ENCODE peak calls at places on chromosomes 1 and 21, in seven cellular contexts. One of them, this sample, is unnamed.

GRCh38 chr1:53401815-53402745 is 57.1 kb upstream of the DMRTB1 start:
- DNase-seq in HCT116: no peak
- DNase-seq in activated CD8-positive, alpha-beta T cell treated with anti-CD3 and anti-CD28 coated beads, Interleukin-2, amount 10 ng/mL, durations not matched to agents 7 days and 5 days: no peak
- DNase-seq in T1000: no peak
- DNase-seq in KG1: no peak
- DNase-seq in NCI-H1694 treated with DMSO at 0.1 percent for 48 hours: no peak
- DNase-seq in CMK: no peak
- DNase-seq in this sample: no peak

GRCh38 chr1:69312055-69312732 is 255.5 kb upstream of the LRRC7 start:
- DNase-seq in HCT116: no peak
- DNase-seq in T1000: no peak
- DNase-seq in CMK: no peak
- DNase-seq in activated CD8-positive, alpha-beta T cell treated with anti-CD3 and anti-CD28 coated beads, Interleukin-2, amount 10 ng/mL, durations not matched to agents 7 days and 5 days: no peak
- DNase-seq in KG1: no peak
- DNase-seq in NCI-H1694 treated with DMSO at 0.1 percent for 48 hours: no peak
- DNase-seq in this sample: no peak

GRCh38 chr1:87437663-87438295 is 109.1 kb downstream of the LMO4 start:
- DNase-seq in CMK: no peak
- DNase-seq in NCI-H1694 treated with DMSO at 0.1 percent for 48 hours: no peak
- DNase-seq in KG1: no peak
- DNase-seq in T1000: no peak
- DNase-seq in HCT116: no peak
- DNase-seq in activated CD8-positive, alpha-beta T cell treated with anti-CD3 and anti-CD28 coated beads, Interleukin-2, amount 10 ng/mL, durations not matched to agents 7 days and 5 days: no peak
- DNase-seq in this sample: no peak

GRCh38 chr1:160904783-160905616 is 20.0 kb upstream of the ITLN1 start:
- DNase-seq in KG1: no peak
- DNase-seq in NCI-H1694 treated with DMSO at 0.1 percent for 48 hours: no peak
- DNase-seq in HCT116: no peak
- DNase-seq in T1000: no peak
- DNase-seq in CMK: peak; percentile 48
- DNase-seq in activated CD8-positive, alpha-beta T cell treated with anti-CD3 and anti-CD28 coated beads, Interleukin-2, amount 10 ng/mL, durations not matched to agents 7 days and 5 days: no peak
- DNase-seq in this sample: no peak

GRCh38 chr1:84861988-84862644 is 30.9 kb downstream of the LPAR3 start:
- DNase-seq in HCT116: no peak
- DNase-seq in T1000: no peak
- DNase-seq in NCI-H1694 treated with DMSO at 0.1 percent for 48 hours: no peak
- DNase-seq in KG1: no peak
- DNase-seq in activated CD8-positive, alpha-beta T cell treated with anti-CD3 and anti-CD28 coated beads, Interleukin-2, amount 10 ng/mL, durations not matched to agents 7 days and 5 days: no peak
- DNase-seq in CMK: no peak
- DNase-seq in this sample: no peak

GRCh38 chr1:77350012-77350411 is 68.2 kb downstream of the AK5 start:
- DNase-seq in activated CD8-positive, alpha-beta T cell treated with anti-CD3 and anti-CD28 coated beads, Interleukin-2, amount 10 ng/mL, durations not matched to agents 7 days and 5 days: no peak
- DNase-seq in KG1: no peak
- DNase-seq in T1000: no peak
- DNase-seq in CMK: no peak
- DNase-seq in NCI-H1694 treated with DMSO at 0.1 percent for 48 hours: peak; percentile 61
- DNase-seq in HCT116: no peak
- DNase-seq in this sample: peak; percentile 57

GRCh38 chr1:84386716-84387479 is 11.4 kb upstream of the DNASE2B start:
- DNase-seq in T1000: no peak
- DNase-seq in HCT116: no peak
- DNase-seq in activated CD8-positive, alpha-beta T cell treated with anti-CD3 and anti-CD28 coated beads, Interleukin-2, amount 10 ng/mL, durations not matched to agents 7 days and 5 days: no peak
- DNase-seq in CMK: no peak
- DNase-seq in KG1: no peak
- DNase-seq in NCI-H1694 treated with DMSO at 0.1 percent for 48 hours: no peak
- DNase-seq in this sample: no peak

GRCh38 chr1:172559811-172560210 is 26.9 kb downstream of the SUCO start:
- DNase-seq in KG1: no peak
- DNase-seq in NCI-H1694 treated with DMSO at 0.1 percent for 48 hours: no peak
- DNase-seq in activated CD8-positive, alpha-beta T cell treated with anti-CD3 and anti-CD28 coated beads, Interleukin-2, amount 10 ng/mL, durations not matched to agents 7 days and 5 days: no peak
- DNase-seq in HCT116: no peak
- DNase-seq in CMK: no peak
- DNase-seq in T1000: no peak
- DNase-seq in this sample: no peak

GRCh38 chr1:17475729-17476128 is 36.3 kb upstream of the RCC2 start:
- DNase-seq in KG1: no peak
- DNase-seq in HCT116: no peak
- DNase-seq in NCI-H1694 treated with DMSO at 0.1 percent for 48 hours: no peak
- DNase-seq in T1000: peak; percentile 30
- DNase-seq in activated CD8-positive, alpha-beta T cell treated with anti-CD3 and anti-CD28 coated beads, Interleukin-2, amount 10 ng/mL, durations not matched to agents 7 days and 5 days: no peak
- DNase-seq in CMK: no peak
- DNase-seq in this sample: no peak

GRCh38 chr1:161838362-161838761 is 72.2 kb downstream of the ATF6 start:
- DNase-seq in CMK: no peak
- DNase-seq in KG1: no peak
- DNase-seq in NCI-H1694 treated with DMSO at 0.1 percent for 48 hours: no peak
- DNase-seq in activated CD8-positive, alpha-beta T cell treated with anti-CD3 and anti-CD28 coated beads, Interleukin-2, amount 10 ng/mL, durations not matched to agents 7 days and 5 days: no peak
- DNase-seq in T1000: no peak
- DNase-seq in HCT116: no peak
- DNase-seq in this sample: no peak

GRCh38 chr1:41739061-41739955 is 179.4 kb downstream of the HIVEP3 start:
- DNase-seq in NCI-H1694 treated with DMSO at 0.1 percent for 48 hours: no peak
- DNase-seq in KG1: peak; percentile 87
- DNase-seq in HCT116: no peak
- DNase-seq in activated CD8-positive, alpha-beta T cell treated with anti-CD3 and anti-CD28 coated beads, Interleukin-2, amount 10 ng/mL, durations not matched to agents 7 days and 5 days: peak; percentile 73
- DNase-seq in T1000: no peak
- DNase-seq in CMK: peak; percentile 78
- DNase-seq in this sample: peak; percentile 41

GRCh38 chr1:109567823-109568222 is 19.4 kb downstream of the GNAI3 start:
- DNase-seq in NCI-H1694 treated with DMSO at 0.1 percent for 48 hours: peak; percentile 44
- DNase-seq in T1000: no peak
- DNase-seq in CMK: no peak
- DNase-seq in HCT116: no peak
- DNase-seq in activated CD8-positive, alpha-beta T cell treated with anti-CD3 and anti-CD28 coated beads, Interleukin-2, amount 10 ng/mL, durations not matched to agents 7 days and 5 days: no peak
- DNase-seq in KG1: no peak
- DNase-seq in this sample: peak; percentile 34

GRCh38 chr1:1197551-1198422 is 8.6 kb downstream of the TNFRSF18 start:
- DNase-seq in NCI-H1694 treated with DMSO at 0.1 percent for 48 hours: no peak
- DNase-seq in HCT116: no peak
- DNase-seq in CMK: no peak
- DNase-seq in activated CD8-positive, alpha-beta T cell treated with anti-CD3 and anti-CD28 coated beads, Interleukin-2, amount 10 ng/mL, durations not matched to agents 7 days and 5 days: no peak
- DNase-seq in KG1: no peak
- DNase-seq in T1000: no peak
- DNase-seq in this sample: no peak

GRCh38 chr1:58931024-58931423 is 147.2 kb upstream of the JUN start:
- DNase-seq in T1000: no peak
- DNase-seq in activated CD8-positive, alpha-beta T cell treated with anti-CD3 and anti-CD28 coated beads, Interleukin-2, amount 10 ng/mL, durations not matched to agents 7 days and 5 days: no peak
- DNase-seq in KG1: no peak
- DNase-seq in CMK: no peak
- DNase-seq in HCT116: no peak
- DNase-seq in NCI-H1694 treated with DMSO at 0.1 percent for 48 hours: no peak
- DNase-seq in this sample: no peak

GRCh38 chr1:158527190-158527815 is 26.9 kb downstream of the OR6Y1 start:
- DNase-seq in NCI-H1694 treated with DMSO at 0.1 percent for 48 hours: no peak
- DNase-seq in CMK: no peak
- DNase-seq in KG1: no peak
- DNase-seq in T1000: no peak
- DNase-seq in activated CD8-positive, alpha-beta T cell treated with anti-CD3 and anti-CD28 coated beads, Interleukin-2, amount 10 ng/mL, durations not matched to agents 7 days and 5 days: no peak
- DNase-seq in HCT116: no peak
- DNase-seq in this sample: no peak

GRCh38 chr1:151000408-151000807 is 6.3 kb downstream of the MINDY1 start:
- DNase-seq in NCI-H1694 treated with DMSO at 0.1 percent for 48 hours: no peak
- DNase-seq in CMK: no peak
- DNase-seq in T1000: no peak
- DNase-seq in activated CD8-positive, alpha-beta T cell treated with anti-CD3 and anti-CD28 coated beads, Interleukin-2, amount 10 ng/mL, durations not matched to agents 7 days and 5 days: no peak
- DNase-seq in KG1: no peak
- DNase-seq in HCT116: no peak
- DNase-seq in this sample: no peak

GRCh38 chr1:171943973-171944561 is 102.8 kb downstream of the DNM3 start:
- DNase-seq in NCI-H1694 treated with DMSO at 0.1 percent for 48 hours: no peak
- DNase-seq in activated CD8-positive, alpha-beta T cell treated with anti-CD3 and anti-CD28 coated beads, Interleukin-2, amount 10 ng/mL, durations not matched to agents 7 days and 5 days: no peak
- DNase-seq in CMK: no peak
- DNase-seq in KG1: no peak
- DNase-seq in HCT116: no peak
- DNase-seq in T1000: no peak
- DNase-seq in this sample: no peak

GRCh38 chr1:98967122-98967521 is 37.5 kb downstream of the PLPPR5 start:
- DNase-seq in KG1: no peak
- DNase-seq in NCI-H1694 treated with DMSO at 0.1 percent for 48 hours: no peak
- DNase-seq in T1000: no peak
- DNase-seq in activated CD8-positive, alpha-beta T cell treated with anti-CD3 and anti-CD28 coated beads, Interleukin-2, amount 10 ng/mL, durations not matched to agents 7 days and 5 days: no peak
- DNase-seq in HCT116: no peak
- DNase-seq in CMK: no peak
- DNase-seq in this sample: no peak

GRCh38 chr1:29310616-29311180 is 74.4 kb downstream of the PTPRU start:
- DNase-seq in CMK: no peak
- DNase-seq in NCI-H1694 treated with DMSO at 0.1 percent for 48 hours: no peak
- DNase-seq in T1000: no peak
- DNase-seq in HCT116: no peak
- DNase-seq in KG1: no peak
- DNase-seq in activated CD8-positive, alpha-beta T cell treated with anti-CD3 and anti-CD28 coated beads, Interleukin-2, amount 10 ng/mL, durations not matched to agents 7 days and 5 days: no peak
- DNase-seq in this sample: peak; percentile 42

GRCh38 chr21:44526096-44526997 is 13.6 kb downstream of the KRTAP10-1 start:
- DNase-seq in KG1: no peak
- DNase-seq in HCT116: no peak
- DNase-seq in NCI-H1694 treated with DMSO at 0.1 percent for 48 hours: no peak
- DNase-seq in CMK: no peak
- DNase-seq in activated CD8-positive, alpha-beta T cell treated with anti-CD3 and anti-CD28 coated beads, Interleukin-2, amount 10 ng/mL, durations not matched to agents 7 days and 5 days: no peak
- DNase-seq in T1000: no peak
- DNase-seq in this sample: no peak

GRCh38 chr21:33069994-33070811 is at the start of gene OLIG1:
- DNase-seq in T1000: no peak
- DNase-seq in HCT116: no peak
- DNase-seq in KG1: no peak
- DNase-seq in CMK: peak; percentile 56
- DNase-seq in activated CD8-positive, alpha-beta T cell treated with anti-CD3 and anti-CD28 coated beads, Interleukin-2, amount 10 ng/mL, durations not matched to agents 7 days and 5 days: peak; percentile 31
- DNase-seq in NCI-H1694 treated with DMSO at 0.1 percent for 48 hours: peak; percentile 58
- DNase-seq in this sample: peak; percentile 66

GRCh38 chr1:15966081-15966955 is 9.6 kb downstream of the ZBTB17 start:
- DNase-seq in KG1: no peak
- DNase-seq in HCT116: no peak
- DNase-seq in CMK: no peak
- DNase-seq in T1000: no peak
- DNase-seq in activated CD8-positive, alpha-beta T cell treated with anti-CD3 and anti-CD28 coated beads, Interleukin-2, amount 10 ng/mL, durations not matched to agents 7 days and 5 days: peak; percentile 71
- DNase-seq in NCI-H1694 treated with DMSO at 0.1 percent for 48 hours: no peak
- DNase-seq in this sample: no peak

GRCh38 chr1:161260939-161261858 is 2.7 kb downstream of the PCP4L1 start:
- DNase-seq in KG1: no peak
- DNase-seq in CMK: no peak
- DNase-seq in HCT116: no peak
- DNase-seq in NCI-H1694 treated with DMSO at 0.1 percent for 48 hours: no peak
- DNase-seq in T1000: no peak
- DNase-seq in activated CD8-positive, alpha-beta T cell treated with anti-CD3 and anti-CD28 coated beads, Interleukin-2, amount 10 ng/mL, durations not matched to agents 7 days and 5 days: no peak
- DNase-seq in this sample: no peak

GRCh38 chr1:26677306-26678115 is 18.3 kb upstream of the ARID1A start:
- DNase-seq in CMK: peak; percentile 75
- DNase-seq in KG1: no peak
- DNase-seq in activated CD8-positive, alpha-beta T cell treated with anti-CD3 and anti-CD28 coated beads, Interleukin-2, amount 10 ng/mL, durations not matched to agents 7 days and 5 days: peak; percentile 66
- DNase-seq in T1000: no peak
- DNase-seq in HCT116: peak; percentile 94
- DNase-seq in NCI-H1694 treated with DMSO at 0.1 percent for 48 hours: no peak
- DNase-seq in this sample: peak; percentile 62

GRCh38 chr1:192983349-192983980 is 75.7 kb downstream of the UCHL5 start:
- DNase-seq in HCT116: no peak
- DNase-seq in NCI-H1694 treated with DMSO at 0.1 percent for 48 hours: no peak
- DNase-seq in KG1: no peak
- DNase-seq in activated CD8-positive, alpha-beta T cell treated with anti-CD3 and anti-CD28 coated beads, Interleukin-2, amount 10 ng/mL, durations not matched to agents 7 days and 5 days: no peak
- DNase-seq in T1000: no peak
- DNase-seq in CMK: no peak
- DNase-seq in this sample: no peak

GRCh38 chr21:17387030-17387617 is 125.7 kb upstream of the CXADR start:
- DNase-seq in activated CD8-positive, alpha-beta T cell treated with anti-CD3 and anti-CD28 coated beads, Interleukin-2, amount 10 ng/mL, durations not matched to agents 7 days and 5 days: peak; percentile 69
- DNase-seq in KG1: peak; percentile 16
- DNase-seq in NCI-H1694 treated with DMSO at 0.1 percent for 48 hours: peak; percentile 86
- DNase-seq in CMK: peak; percentile 26
- DNase-seq in T1000: peak; percentile 12
- DNase-seq in HCT116: peak; percentile 51
- DNase-seq in this sample: peak; percentile 41

GRCh38 chr1:177032434-177032833 is 132.1 kb downstream of the ASTN1 start:
- DNase-seq in T1000: no peak
- DNase-seq in CMK: no peak
- DNase-seq in activated CD8-positive, alpha-beta T cell treated with anti-CD3 and anti-CD28 coated beads, Interleukin-2, amount 10 ng/mL, durations not matched to agents 7 days and 5 days: no peak
- DNase-seq in HCT116: no peak
- DNase-seq in KG1: no peak
- DNase-seq in NCI-H1694 treated with DMSO at 0.1 percent for 48 hours: peak; percentile 60
- DNase-seq in this sample: no peak

GRCh38 chr1:19975423-19976193 is 3.8 kb downstream of the PLA2G2A start:
- DNase-seq in activated CD8-positive, alpha-beta T cell treated with anti-CD3 and anti-CD28 coated beads, Interleukin-2, amount 10 ng/mL, durations not matched to agents 7 days and 5 days: no peak
- DNase-seq in HCT116: no peak
- DNase-seq in T1000: no peak
- DNase-seq in CMK: no peak
- DNase-seq in NCI-H1694 treated with DMSO at 0.1 percent for 48 hours: no peak
- DNase-seq in KG1: no peak
- DNase-seq in this sample: no peak

GRCh38 chr1:89736937-89737733 is 83.7 kb upstream of the LRRC8D start:
- DNase-seq in CMK: no peak
- DNase-seq in KG1: no peak
- DNase-seq in HCT116: no peak
- DNase-seq in activated CD8-positive, alpha-beta T cell treated with anti-CD3 and anti-CD28 coated beads, Interleukin-2, amount 10 ng/mL, durations not matched to agents 7 days and 5 days: no peak
- DNase-seq in T1000: no peak
- DNase-seq in NCI-H1694 treated with DMSO at 0.1 percent for 48 hours: no peak
- DNase-seq in this sample: no peak

GRCh38 chr1:226945106-226945857 is 5.2 kb downstream of the COQ8A start:
- DNase-seq in NCI-H1694 treated with DMSO at 0.1 percent for 48 hours: peak; percentile 11
- DNase-seq in HCT116: no peak
- DNase-seq in CMK: no peak
- DNase-seq in T1000: no peak
- DNase-seq in activated CD8-positive, alpha-beta T cell treated with anti-CD3 and anti-CD28 coated beads, Interleukin-2, amount 10 ng/mL, durations not matched to agents 7 days and 5 days: peak; percentile 19
- DNase-seq in KG1: no peak
- DNase-seq in this sample: no peak